ENCODE peak calls at places on chromosomes 6 and 20, in nine cellular contexts. M is HCT116, I is breast epithelium, V is HL-60, H is suprapubic skin, S is stomach, T is esophagus muscularis mucosa, L is endothelial cell of umbilical vein, R is GM12892. G is an unnamed sample.

GRCh38 chr6:156994215-156995076 is 217.3 kb downstream of the ARID1B start:
- DNase-seq in M (no peak), I (no peak), V (no peak), H (no peak), S (no peak), T (no peak), L (peak), R (no peak), G (no peak)

GRCh38 chr20:24158271-24158670 is 169.7 kb upstream of the GGTLC1 start:
- DNase-seq in M (no peak), I (no peak), V (no peak), H (no peak), S (no peak), T (no peak), L (no peak), R (no peak), G (no peak)

GRCh38 chr6:122008105-122009100 is 391.0 kb upstream of the HSF2 start:
- DNase-seq in M (no peak), I (no peak), V (no peak), H (no peak), S (no peak), T (no peak), L (no peak), R (no peak), G (no peak)

GRCh38 chr6:160393966-160394653 is 45.9 kb downstream of the SLC22A3 start:
- DNase-seq in M (no peak), I (no peak), V (no peak), H (no peak), S (peak), T (no peak), L (no peak), R (no peak), G (no peak)

GRCh38 chr20:49690899-49691620 is 22.6 kb downstream of the B4GALT5 start:
- DNase-seq in M (peak), I (no peak), V (no peak), H (no peak), S (peak), T (no peak), L (peak), R (no peak), G (no peak)

GRCh38 chr20:57246008-57246407 is 20.4 kb downstream of the BMP7 start:
- DNase-seq in M (no peak), I (no peak), V (no peak), H (no peak), S (no peak), T (no peak), L (no peak), R (no peak), G (no peak)

GRCh38 chr20:57323034-57323433 is 6.6 kb upstream of the SPO11 start:
- DNase-seq in M (no peak), I (peak), V (no peak), H (peak), S (no peak), T (peak), L (no peak), R (no peak), G (no peak)

GRCh38 chr20:50339196-50339901 is 148.7 kb downstream of the CEBPB start:
- DNase-seq in M (no peak), I (peak), V (no peak), H (no peak), S (no peak), T (no peak), L (no peak), R (no peak), G (peak)

GRCh38 chr6:18422136-18422535 is 35.0 kb downstream of the RNF144B start:
- DNase-seq in M (no peak), I (no peak), V (no peak), H (no peak), S (no peak), T (no peak), L (no peak), R (no peak), G (no peak)

GRCh38 chr20:63223121-63223825 is 7.3 kb upstream of the YTHDF1 start:
- DNase-seq in M (no peak), I (no peak), V (no peak), H (no peak), S (peak), T (no peak), L (peak), R (no peak), G (no peak)

GRCh38 chr6:45655630-45656422 is 278.1 kb upstream of the SUPT3H start:
- DNase-seq in M (peak), I (no peak), V (no peak), H (no peak), S (no peak), T (no peak), L (peak), R (no peak), G (no peak)

GRCh38 chr6:42013134-42013516 is 37.2 kb upstream of the TAF8 start:
- DNase-seq in M (no peak), I (no peak), V (no peak), H (no peak), S (no peak), T (no peak), L (no peak), R (no peak), G (no peak)

GRCh38 chr6:80466981-80467380 is 360.5 kb downstream of the BCKDHB start:
- DNase-seq in M (no peak), I (no peak), V (no peak), H (no peak), S (no peak), T (no peak), L (no peak), R (no peak), G (no peak)

GRCh38 chr6:68642977-68643376 is 7.9 kb downstream of the ADGRB3 start:
- DNase-seq in M (no peak), I (no peak), V (no peak), H (no peak), S (no peak), T (no peak), L (no peak), R (no peak), G (no peak)

GRCh38 chr6:35406666-35407065 is 45.5 kb upstream of the FANCE start:
- DNase-seq in M (no peak), I (no peak), V (no peak), H (no peak), S (no peak), T (no peak), L (no peak), R (no peak), G (no peak)

GRCh38 chr20:7924692-7925091 is 15.6 kb downstream of the HAO1 start:
- DNase-seq in M (no peak), I (no peak), V (peak), H (no peak), S (no peak), T (no peak), L (peak), R (no peak), G (no peak)

GRCh38 chr6:11648889-11649288 is 111.3 kb downstream of the TMEM170B start:
- DNase-seq in M (no peak), I (no peak), V (no peak), H (no peak), S (no peak), T (no peak), L (no peak), R (no peak), G (no peak)

GRCh38 chr6:27286141-27286540 is 25.9 kb downstream of the POM121L2 start:
- DNase-seq in M (no peak), I (no peak), V (no peak), H (no peak), S (no peak), T (no peak), L (no peak), R (no peak), G (no peak)

GRCh38 chr6:514396-514973 is 122.9 kb downstream of the IRF4 start:
- DNase-seq in M (no peak), I (no peak), V (no peak), H (no peak), S (no peak), T (no peak), L (no peak), R (no peak), G (no peak)
- TF ChIP-seq POLR2AphosphoS5 in M (no peak), I (no peak), V (no peak), H (no peak), S (no peak), T (no peak), L (no peak), R (no peak), G (no peak)

GRCh38 chr6:106060167-106060566 is 26.0 kb upstream of the PRDM1 start:
- DNase-seq in M (no peak), I (no peak), V (no peak), H (no peak), S (no peak), T (peak), L (no peak), R (no peak), G (no peak)

GRCh38 chr6:106066984-106067383 is 19.2 kb upstream of the PRDM1 start:
- DNase-seq in M (no peak), I (no peak), V (no peak), H (no peak), S (no peak), T (peak), L (no peak), R (no peak), G (no peak)

GRCh38 chr6:106063448-106063850 is 22.7 kb upstream of the PRDM1 start:
- DNase-seq in M (no peak), I (no peak), V (no peak), H (no peak), S (no peak), T (no peak), L (no peak), R (no peak), G (no peak)

GRCh38 chr6:106064766-106065165 is 21.4 kb upstream of the PRDM1 start:
- DNase-seq in M (no peak), I (no peak), V (no peak), H (no peak), S (no peak), T (peak), L (no peak), R (no peak), G (no peak)

GRCh38 chr6:106064103-106064502 is 22.0 kb upstream of the PRDM1 start:
- DNase-seq in M (no peak), I (no peak), V (no peak), H (no peak), S (no peak), T (peak), L (no peak), R (no peak), G (no peak)
- TF ChIP-seq POLR2AphosphoS5 in M (no peak), I (no peak), V (no peak), H (no peak), S (no peak), T (no peak), L (no peak), R (no peak), G (no peak)

DNA sequence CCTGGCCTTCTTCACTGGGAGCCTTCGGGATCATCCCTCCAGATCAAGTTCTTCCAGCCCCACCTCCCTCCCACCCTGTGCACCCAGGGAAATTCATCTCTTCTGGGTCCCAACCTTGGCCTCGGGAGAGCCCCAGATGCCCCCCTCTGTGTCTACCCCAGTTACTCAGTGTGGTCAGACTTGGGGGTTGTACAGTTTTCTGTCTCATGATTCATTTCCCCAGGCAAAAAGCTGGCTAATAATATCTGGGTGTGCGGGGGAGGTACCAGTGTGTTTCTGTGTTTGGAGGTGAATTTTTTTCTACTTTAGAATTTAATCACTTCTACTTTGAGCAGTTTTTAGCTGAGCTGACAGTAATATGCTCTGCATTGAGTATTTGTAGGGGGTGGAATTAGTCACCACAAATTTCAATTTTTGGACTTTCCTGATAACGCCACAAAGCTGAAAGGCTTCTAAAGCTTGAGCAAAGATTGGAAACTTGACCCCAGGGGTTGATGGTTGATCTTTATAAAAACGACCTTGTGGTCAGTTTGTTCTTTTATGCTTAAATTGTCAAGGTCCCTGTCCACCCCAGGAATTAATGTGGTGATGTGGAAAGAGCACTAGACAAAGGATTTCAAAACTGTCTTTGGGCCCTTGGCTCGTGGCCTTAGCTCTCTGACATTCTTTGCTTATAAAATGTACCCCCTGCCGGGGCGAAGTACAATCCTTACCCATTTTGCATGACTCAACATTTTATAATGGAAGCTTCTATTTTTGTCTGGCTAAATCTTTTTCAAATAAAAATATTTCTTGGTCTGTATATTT is 284.7 kb upstream of the TAB2 start:
- DNase-seq in M (no peak), I (no peak), V (no peak), H (no peak), S (no peak), T (peak), L (no peak), R (no peak), G (no peak)
- TF ChIP-seq POLR2AphosphoS5 in M (no peak), I (no peak), V (no peak), H (no peak), S (no peak), T (no peak), L (no peak), R (no peak), G (no peak)

GRCh38 chr6:73610444-73611275 is 43.1 kb downstream of the SLC17A5 start:
- DNase-seq in M (peak), I (no peak), V (no peak), H (no peak), S (no peak), T (no peak), L (peak), R (no peak), G (no peak)
- TF ChIP-seq POLR2AphosphoS5 in M (no peak), I (no peak), V (no peak), H (no peak), S (no peak), T (no peak), L (no peak), R (no peak), G (no peak)

GRCh38 chr20:36573103-36573797 is at the start of gene TGIF2:
- DNase-seq in M (peak), I (peak), V (peak), H (peak), S (peak), T (no peak), L (peak), R (peak), G (peak)
- TF ChIP-seq POLR2AphosphoS5 in M (peak), I (peak), V (no peak), H (no peak), S (peak), T (peak), L (peak), R (no peak), G (peak)

GRCh38 chr20:31824125-31824485 is 4.9 kb downstream of the MYLK2 start:
- DNase-seq in M (no peak), I (no peak), V (no peak), H (no peak), S (no peak), T (no peak), L (no peak), R (no peak), G (no peak)

GRCh38 chr20:31824554-31825313 is 5.6 kb downstream of the MYLK2 start:
- DNase-seq in M (no peak), I (no peak), V (no peak), H (no peak), S (no peak), T (no peak), L (no peak), R (no peak), G (no peak)

GRCh38 chr20:31821427-31821826 is 2.3 kb downstream of the MYLK2 start:
- DNase-seq in M (no peak), I (no peak), V (no peak), H (no peak), S (no peak), T (no peak), L (no peak), R (no peak), G (peak)

GRCh38 chr20:31823360-31824124 is 4.4 kb downstream of the MYLK2 start:
- DNase-seq in M (no peak), I (no peak), V (no peak), H (no peak), S (no peak), T (no peak), L (peak), R (no peak), G (no peak)

GRCh38 chr20:31822421-31823330 is 3.5 kb downstream of the MYLK2 start:
- DNase-seq in M (no peak), I (peak), V (peak), H (peak), S (peak), T (no peak), L (peak), R (peak), G (peak)
- TF ChIP-seq POLR2AphosphoS5 in M (no peak), I (peak), V (no peak), H (no peak), S (no peak), T (peak), L (no peak), R (no peak), G (no peak)

GRCh38 chr6:49462927-49463611 is at the start of the genes CENPQ and MMUT:
- DNase-seq in M (peak), I (peak), V (peak), H (peak), S (peak), T (peak), L (peak), R (peak), G (peak)
- TF ChIP-seq POLR2AphosphoS5 in M (peak), I (peak), V (peak), H (no peak), S (peak), T (peak), L (peak), R (peak), G (peak)

G was measured in sigmoid colon.